ENCODE peak calls at places on chromosomes 11 and 22, in five cellular contexts. U is astrocyte of the spinal cord, S is neuronal stem cell, G is progenitor cell of endocrine pancreas, D is kidney tubule cell. H is an unnamed sample.

GRCh38 chr11:116895053-116895757 is 57.8 kb upstream of the APOA1 start:
- DNase-seq in D (no peak), G (no peak), U (no peak), S (peak; percentile 18), H (no peak)

GRCh38 chr11:86745571-86745970 is 54.8 kb upstream of the PRSS23 start:
- DNase-seq in G (no peak), U (no peak), D (peak; percentile 76), S (no peak), H (no peak)

GRCh38 chr11:100593321-100593720 is 93.8 kb upstream of the ARHGAP42 start:
- DNase-seq in S (no peak), U (no peak), G (no peak), D (no peak), H (no peak)

GRCh38 chr11:73968356-73968966 is 14.2 kb downstream of the UCP2 start:
- DNase-seq in S (no peak), D (no peak), U (no peak), G (no peak), H (no peak)

GRCh38 chr11:117097567-117098268 is 510 bp downstream of the SIK3 start:
- DNase-seq in S (no peak), G (peak; percentile 45), U (no peak), D (peak; percentile 35), H (no peak)

GRCh38 chr11:19938866-19939265 is 221.4 kb downstream of the DBX1 start:
- DNase-seq in U (no peak), D (peak; percentile 45), G (no peak), S (no peak), H (no peak)

GRCh38 chr11:59186130-59186594 is 14.2 kb downstream of the DTX4 start:
- DNase-seq in S (no peak), G (peak; percentile 78), D (peak; percentile 47), U (no peak), H (no peak)

GRCh38 chr11:95563173-95563572 is 226.4 kb downstream of the FAM76B start:
- DNase-seq in U (no peak), D (peak; percentile 15), S (no peak), G (no peak), H (no peak)

GRCh38 chr11:99814738-99815137 is 794.0 kb downstream of the CNTN5 start:
- DNase-seq in U (no peak), G (no peak), D (no peak), S (no peak), H (no peak)

GRCh38 chr22:46149493-46149997 is 781 bp upstream of the PPARA start:
- DNase-seq in D (peak; percentile 35), U (peak; percentile 10), S (peak; percentile 48), G (no peak), H (no peak)